ENCODE peak calls at places on chromosomes 11 and 22, in ten cellular contexts. One of them, this sample, is unnamed.

GRCh38 chr11:35005156-35005780 is 88.8 kb downstream of the PDHX start:
- DNase-seq in T-helper 9 cell: no peak
- DNase-seq in sciatic nerve: no peak
- DNase-seq in head of caudate nucleus: no peak
- DNase-seq in HL-60: no peak
- DNase-seq in Peyer's patch: no peak
- DNase-seq in GM03348: no peak
- DNase-seq in NCI-H1092: no peak
- DNase-seq in brain microvascular endothelial cell: no peak
- DNase-seq in caudate nucleus: no peak
- DNase-seq in this sample: no peak

GRCh38 chr22:21589415-21589814 is 21.9 kb downstream of the UBE2L3 start:
- DNase-seq in head of caudate nucleus: no peak
- DNase-seq in GM03348: no peak
- DNase-seq in HL-60: no peak
- DNase-seq in sciatic nerve: no peak
- DNase-seq in brain microvascular endothelial cell: no peak
- DNase-seq in T-helper 9 cell: no peak
- DNase-seq in Peyer's patch: no peak
- DNase-seq in caudate nucleus: no peak
- DNase-seq in NCI-H1092: no peak
- DNase-seq in this sample: no peak

GRCh38 chr11:12725863-12726666 is 51.8 kb downstream of the TEAD1 start:
- DNase-seq in GM03348: no peak
- DNase-seq in Peyer's patch: no peak
- DNase-seq in caudate nucleus: no peak
- DNase-seq in HL-60: no peak
- DNase-seq in brain microvascular endothelial cell: peak; percentile 71
- DNase-seq in sciatic nerve: no peak
- DNase-seq in head of caudate nucleus: no peak
- DNase-seq in NCI-H1092: no peak
- DNase-seq in T-helper 9 cell: no peak
- DNase-seq in this sample: no peak

GRCh38 chr11:124892750-124893454 is 4.8 kb downstream of the ROBO4 start:
- DNase-seq in GM03348: no peak
- DNase-seq in caudate nucleus: no peak
- DNase-seq in HL-60: no peak
- DNase-seq in Peyer's patch: no peak
- DNase-seq in head of caudate nucleus: no peak
- DNase-seq in brain microvascular endothelial cell: no peak
- DNase-seq in sciatic nerve: no peak
- DNase-seq in NCI-H1092: no peak
- DNase-seq in T-helper 9 cell: no peak
- DNase-seq in this sample: no peak

GRCh38 chr11:96324912-96325311 is 18.1 kb downstream of the MAML2 start:
- DNase-seq in caudate nucleus: no peak
- DNase-seq in NCI-H1092: no peak
- DNase-seq in brain microvascular endothelial cell: peak; percentile 77
- DNase-seq in head of caudate nucleus: no peak
- DNase-seq in HL-60: no peak
- DNase-seq in sciatic nerve: no peak
- DNase-seq in GM03348: peak; percentile 87
- DNase-seq in T-helper 9 cell: no peak
- DNase-seq in Peyer's patch: no peak
- DNase-seq in this sample: peak; percentile 69

GRCh38 chr11:59706518-59707285 is 6.9 kb downstream of the OR10V1 start:
- DNase-seq in GM03348: peak; percentile 20
- DNase-seq in T-helper 9 cell: no peak
- DNase-seq in brain microvascular endothelial cell: peak; percentile 93
- DNase-seq in head of caudate nucleus: no peak
- DNase-seq in sciatic nerve: no peak
- DNase-seq in Peyer's patch: no peak
- DNase-seq in HL-60: no peak
- DNase-seq in NCI-H1092: no peak
- DNase-seq in caudate nucleus: no peak
- DNase-seq in this sample: peak; percentile 52

GRCh38 chr22:38721551-38721950 is 15.8 kb downstream of the GTPBP1 start:
- DNase-seq in GM03348: no peak
- DNase-seq in HL-60: no peak
- DNase-seq in caudate nucleus: no peak
- DNase-seq in head of caudate nucleus: no peak
- DNase-seq in sciatic nerve: no peak
- DNase-seq in Peyer's patch: no peak
- DNase-seq in T-helper 9 cell: no peak
- DNase-seq in NCI-H1092: no peak
- DNase-seq in brain microvascular endothelial cell: no peak
- DNase-seq in this sample: no peak

GRCh38 chr22:49733631-49734030 is 94.0 kb downstream of the BRD1 start:
- DNase-seq in brain microvascular endothelial cell: no peak
- DNase-seq in Peyer's patch: peak; percentile 4
- DNase-seq in sciatic nerve: no peak
- DNase-seq in GM03348: no peak
- DNase-seq in head of caudate nucleus: no peak
- DNase-seq in T-helper 9 cell: no peak
- DNase-seq in caudate nucleus: no peak
- DNase-seq in HL-60: no peak
- DNase-seq in NCI-H1092: no peak
- DNase-seq in this sample: no peak

GRCh38 chr22:37485006-37485713 is 1.0 kb downstream of the MFNG start:
- DNase-seq in T-helper 9 cell: peak; percentile 45
- DNase-seq in head of caudate nucleus: no peak
- DNase-seq in brain microvascular endothelial cell: no peak
- DNase-seq in Peyer's patch: peak; percentile 56
- DNase-seq in sciatic nerve: no peak
- DNase-seq in GM03348: no peak
- DNase-seq in caudate nucleus: no peak
- DNase-seq in HL-60: peak; percentile 70
- DNase-seq in NCI-H1092: no peak
- DNase-seq in this sample: no peak